ENCODE peak calls at places on chromosomes 16 and 17, in four cellular contexts. H, U, B and I are unnamed samples.

GRCh38 chr17:49456172-49456965 is 38.7 kb upstream of the NGFR start:
- DNase-seq in B (no peak), U (no peak), H (no peak), I (no peak)

GRCh38 chr17:5533486-5534315 is 47.3 kb downstream of the MIS12 start:
- DNase-seq in U (no peak), B (no peak), H (no peak), I (no peak)

GRCh38 chr17:77692571-77693161 is 265.8 kb upstream of the TNRC6C start:
- DNase-seq in B (no peak), H (no peak), U (no peak), I (no peak)

GRCh38 chr17:80225230-80225629 is 5.0 kb downstream of the SLC26A11 start:
- DNase-seq in H (no peak), B (no peak), U (no peak), I (no peak)

GRCh38 chr17:45149037-45149668 is 878 bp downstream of the HEXIM1 start:
- DNase-seq in B (no peak), H (peak; percentile 89), U (peak; percentile 64), I (peak; percentile 87)

GRCh38 chr17:81134064-81134781 is 31.1 kb upstream of the PVALEF start:
- DNase-seq in H (no peak), B (no peak), U (no peak), I (no peak)

GRCh38 chr17:17414316-17414937 is 62.4 kb upstream of the MED9 start:
- DNase-seq in U (no peak), B (no peak), H (no peak), I (no peak)

GRCh38 chr16:49921791-49922456 is 66.0 kb upstream of the ZNF423 start:
- DNase-seq in H (peak; percentile 86), U (peak; percentile 51), B (no peak), I (peak; percentile 63)

GRCh38 chr16:87360862-87361610 is 22.5 kb downstream of the FBXO31 start:
- DNase-seq in H (no peak), U (no peak), B (no peak), I (no peak)

GRCh38 chr16:17460890-17461289 is 9.9 kb downstream of the XYLT1 start:
- DNase-seq in B (no peak), U (no peak), H (no peak), I (no peak)

GRCh38 chr17:81328489-81328888 is 33.4 kb upstream of the SLC38A10 start:
- DNase-seq in B (no peak), H (no peak), U (no peak), I (no peak)

GRCh38 chr17:28759296-28759865 is 15.6 kb downstream of the TRAF4 start:
- DNase-seq in U (no peak), B (no peak), H (no peak), I (no peak)

GRCh38 chr17:17166446-17166845 is 39.7 kb downstream of the PLD6 start:
- DNase-seq in B (no peak), H (no peak), U (no peak), I (no peak)

GRCh38 chr17:40501499-40501911 is at the start of gene TNS4:
- DNase-seq in U (peak; percentile 65), B (no peak), H (no peak), I (peak; percentile 50)

GRCh38 chr16:30095166-30096078 is 591 bp downstream of the YPEL3 start:
- DNase-seq in B (no peak), H (no peak), U (no peak), I (no peak)

GRCh38 chr17:65131946-65132345 is 5.2 kb upstream of the RGS9 start:
- DNase-seq in U (no peak), B (no peak), H (no peak), I (peak; percentile 57)

GRCh38 chr17:69175812-69176517 is 34.3 kb upstream of the ABCA6 start:
- DNase-seq in B (no peak), U (peak; percentile 77), H (no peak), I (peak; percentile 77)

GRCh38 chr16:2691491-2692248 is 9.3 kb downstream of the KCTD5 start:
- DNase-seq in U (no peak), B (no peak), H (peak; percentile 15), I (no peak)

GRCh38 chr16:15592324-15592723 is 50.6 kb downstream of the MARF1 start:
- DNase-seq in U (no peak), B (no peak), H (no peak), I (no peak)

GRCh38 chr17:78110363-78111011 is 18.1 kb downstream of the TMC6 start:
- DNase-seq in B (no peak), H (peak; percentile 44), U (no peak), I (no peak)

GRCh38 chr17:80192268-80192667 is 22.4 kb downstream of the CARD14 start:
- DNase-seq in B (no peak), U (no peak), H (no peak), I (peak; percentile 53)

GRCh38 chr16:88782454-88783390 is 2.3 kb downstream of the PIEZO1 start:
- DNase-seq in B (no peak), U (peak; percentile 48), H (no peak), I (no peak)

GRCh38 chr17:61389670-61390478 is 9.8 kb upstream of the TBX2 start:
- DNase-seq in B (no peak), H (peak; percentile 80), U (no peak), I (no peak)

GRCh38 chr16:87392823-87393679 is 915 bp downstream of the MAP1LC3B start:
- DNase-seq in B (no peak), H (peak; percentile 69), U (no peak), I (no peak)

GRCh38 chr16:1612320-1613111 is at the start of gene CRAMP1:
- DNase-seq in U (no peak), B (no peak), H (peak; percentile 52), I (no peak)
- TF ChIP-seq ZBTB33 in U (no peak), B (no peak), H (peak; percentile 14), I (no peak)

GRCh38 chr17:1474402-1475189 is 17.9 kb downstream of the MYO1C start:
- DNase-seq in U (no peak), H (no peak), B (peak; percentile 67), I (no peak)

GRCh38 chr17:1473170-1473569 is 17.1 kb upstream of the CRK start:
- DNase-seq in H (no peak), B (no peak), U (no peak), I (no peak)

GRCh38 chr17:1475321-1475854 is 17.1 kb downstream of the MYO1C start:
- DNase-seq in B (no peak), U (no peak), H (no peak), I (no peak)

GRCh38 chr17:1471931-1472727 is 16.1 kb upstream of the CRK start:
- DNase-seq in H (no peak), B (no peak), U (no peak), I (no peak)

GRCh38 chr17:1473841-1474240 is 17.8 kb upstream of the CRK start:
- DNase-seq in H (no peak), U (no peak), B (peak; percentile 47), I (no peak)
- TF ChIP-seq ZBTB33 in H (no peak), U (no peak), B (no peak), I (no peak)

DNA sequence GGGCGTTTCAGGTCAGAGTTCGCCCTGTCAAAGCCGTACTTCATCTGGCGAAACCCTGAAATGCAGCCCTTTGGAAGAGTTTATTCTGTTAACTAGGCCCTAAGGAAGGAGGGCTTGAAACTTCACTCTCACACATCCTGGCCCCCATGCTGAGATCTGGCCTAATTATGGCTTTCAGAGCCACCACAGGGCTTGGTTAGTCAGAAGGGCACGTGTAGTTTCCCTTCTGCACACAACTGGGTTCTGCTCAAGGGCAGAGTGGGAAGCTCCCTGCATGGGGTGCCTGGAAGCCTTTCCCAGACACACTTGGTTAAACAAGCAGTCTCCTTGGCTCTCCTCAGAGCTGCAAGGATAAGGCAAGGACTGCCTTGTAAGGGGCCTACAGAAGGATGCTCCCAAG is 397.3 kb downstream of the SHISA9 start:
- DNase-seq in H (no peak), B (no peak), U (no peak), I (no peak)
- TF ChIP-seq ZBTB33 in H (no peak), B (no peak), U (no peak), I (no peak)

DNA sequence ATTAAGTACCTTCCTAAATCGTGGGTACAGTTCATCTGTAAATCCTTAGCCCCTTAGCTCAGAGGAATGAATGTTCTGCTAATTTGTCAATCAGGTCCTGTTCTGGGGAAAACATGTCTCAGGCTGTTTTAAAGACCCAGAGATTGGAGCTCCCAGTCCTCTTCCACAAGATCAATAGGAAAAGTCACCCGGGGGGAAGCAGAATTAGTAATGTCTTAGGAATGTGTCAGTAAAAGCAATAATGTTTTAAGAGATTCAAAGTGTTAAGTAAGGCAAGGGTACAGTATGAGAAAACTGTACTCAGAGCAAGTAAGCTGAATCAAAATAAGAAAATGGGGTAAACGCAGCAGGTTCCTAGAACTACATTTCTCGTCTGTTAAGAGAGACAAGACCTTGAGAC is 193.0 kb upstream of the C17orf78 start:
- DNase-seq in B (no peak), U (no peak), H (no peak), I (no peak)
- TF ChIP-seq ZBTB33 in B (no peak), U (no peak), H (no peak), I (no peak)

GRCh38 chr16:24976061-24976779 is 38.9 kb downstream of the ARHGAP17 start:
- DNase-seq in H (no peak), U (no peak), B (no peak), I (no peak)

GRCh38 chr16:24977673-24978065 is 37.5 kb downstream of the ARHGAP17 start:
- DNase-seq in U (no peak), H (no peak), B (no peak), I (peak; percentile 36)

GRCh38 chr16:24976971-24977672 is 38.0 kb downstream of the ARHGAP17 start:
- DNase-seq in U (no peak), H (no peak), B (no peak), I (no peak)

GRCh38 chr16:24980077-24980793 is 34.9 kb downstream of the ARHGAP17 start:
- DNase-seq in U (no peak), B (peak; percentile 63), H (no peak), I (no peak)

DNA sequence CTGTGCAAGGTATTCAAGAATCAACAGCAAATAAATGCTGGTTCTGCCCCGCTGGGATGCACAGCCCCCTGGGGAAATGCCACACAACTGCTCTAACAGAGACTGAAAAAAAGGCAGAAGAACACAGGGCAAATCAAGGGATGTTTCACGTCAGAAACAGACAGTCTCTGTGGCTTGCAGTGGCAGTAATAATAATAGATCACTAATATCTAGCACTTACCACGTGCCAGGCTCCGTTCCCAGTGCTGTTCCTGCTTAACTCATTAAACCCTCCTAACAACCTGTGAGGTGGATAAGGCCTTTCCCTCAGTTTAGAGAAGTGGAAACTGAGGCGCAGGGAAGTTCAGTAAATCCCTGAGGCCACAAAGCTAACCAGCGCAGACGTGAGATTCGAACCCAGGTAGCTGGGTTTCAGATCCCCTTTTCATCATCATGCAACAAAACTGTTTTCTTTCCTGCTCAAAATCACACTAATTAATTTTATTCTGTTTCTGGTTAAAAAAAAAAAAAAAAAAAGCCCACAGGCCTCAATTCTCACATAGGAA is 36.7 kb downstream of the ARHGAP17 start:
- DNase-seq in B (peak; percentile 77), H (no peak), U (no peak), I (no peak)
- TF ChIP-seq ZBTB33 in B (no peak), H (no peak), U (no peak), I (no peak)

GRCh38 chr16:73390936-73391335 is 343.0 kb upstream of the ZFHX3 start:
- DNase-seq in H (no peak), U (no peak), B (no peak), I (no peak)
- TF ChIP-seq ZBTB33 in H (no peak), U (no peak), B (no peak), I (no peak)

GRCh38 chr17:83177611-83178532 is 98.5 kb downstream of the METRNL start:
- DNase-seq in U (no peak), H (peak; percentile 29), B (no peak), I (no peak)
- TF ChIP-seq ZBTB33 in U (no peak), H (no peak), B (no peak), I (no peak)